ENCODE peak calls at places on chromosome 9, in eight cellular contexts. S, O, C, P, A, M, W and H are unnamed samples.

GRCh38 chr9:99445377-99445891 is 223.4 kb downstream of the SEC61B start:
- DNase-seq in S (peak), A (no peak), C (no peak), W (no peak), M (peak), P (no peak), O (no peak), H (peak)

GRCh38 chr9:21455320-21455719 is 15.1 kb downstream of the IFNA1 start:
- DNase-seq in W (no peak), S (peak), O (no peak), A (no peak), M (peak), P (peak), C (no peak), H (no peak)

GRCh38 chr9:27365977-27366376 is 69.0 kb upstream of the EQTN start:
- DNase-seq in S (peak), P (peak), O (no peak), W (no peak), C (no peak), A (no peak), M (peak), H (peak)

GRCh38 chr9:89534464-89534863 is 36.6 kb upstream of the SEMA4D start:
- DNase-seq in M (no peak), P (no peak), O (no peak), W (no peak), A (no peak), S (no peak), C (no peak), H (no peak)

GRCh38 chr9:129853614-129854013 is 18.4 kb downstream of the USP20 start:
- DNase-seq in W (no peak), C (no peak), M (no peak), O (no peak), P (no peak), A (no peak), S (no peak), H (no peak)

GRCh38 chr9:88725300-88726024 is 190.5 kb downstream of the NXNL2 start:
- DNase-seq in W (no peak), A (no peak), C (no peak), S (no peak), M (no peak), O (no peak), P (no peak), H (no peak)

GRCh38 chr9:90960941-90961340 is 159.3 kb downstream of the SYK start:
- DNase-seq in C (no peak), M (no peak), W (no peak), A (no peak), O (no peak), S (no peak), P (no peak), H (no peak)

GRCh38 chr9:93010056-93010455 is 48.4 kb upstream of the SUSD3 start:
- DNase-seq in S (no peak), A (no peak), W (peak), O (no peak), M (no peak), P (no peak), C (no peak), H (no peak)